ENCODE peak calls at places on chromosomes 16 and 17, in nine cellular contexts. V, X, W, Y, Q, N, M, U and P are unnamed samples.

GRCh38 chr16:14485131-14485551 is 144.9 kb downstream of the PARN start:
- DNase-seq in V (peak), U (peak), Q (no peak), N (no peak), M (no peak), X (no peak), Y (no peak), W (no peak), P (no peak)

GRCh38 chr16:59698341-59698979 is 964.3 kb upstream of the GOT2 start:
- DNase-seq in U (peak), W (no peak), N (no peak), Q (no peak), M (no peak), V (no peak), Y (no peak), X (peak), P (no peak)

GRCh38 chr17:37888881-37889280 is 35.3 kb upstream of the TBC1D3K start:
- DNase-seq in M (no peak), X (no peak), Q (no peak), U (no peak), N (no peak), V (no peak), W (no peak), Y (no peak), P (no peak)

GRCh38 chr16:54459509-54460235 is 173.1 kb upstream of the IRX3 start:
- DNase-seq in M (no peak), Q (no peak), W (no peak), V (no peak), X (no peak), U (no peak), N (no peak), Y (no peak), P (no peak)

GRCh38 chr17:74513987-74514631 is 17.2 kb downstream of the CD300LB start:
- DNase-seq in Q (peak), V (peak), N (no peak), U (peak), M (peak), X (peak), Y (no peak), W (no peak), P (no peak)

GRCh38 chr17:67891481-67892119 is 66.3 kb downstream of the BPTF start:
- DNase-seq in U (peak), Y (peak), W (peak), X (peak), Q (no peak), V (no peak), N (no peak), M (no peak), P (peak)

GRCh38 chr17:45942284-45942683 is 47.9 kb downstream of the MAPT start:
- DNase-seq in Q (peak), N (no peak), M (peak), X (no peak), W (peak), V (no peak), U (no peak), Y (peak), P (peak)

GRCh38 chr17:4365628-4366311 is 705 bp downstream of the UBE2G1 start:
- DNase-seq in Y (peak), Q (peak), M (peak), V (no peak), N (no peak), U (no peak), X (peak), W (peak), P (peak)

GRCh38 chr16:55530316-55530856 is 21.5 kb downstream of the LPCAT2 start:
- DNase-seq in M (no peak), U (no peak), Q (no peak), W (no peak), Y (no peak), X (no peak), N (no peak), V (no peak), P (no peak)

GRCh38 chr17:72516772-72517399 is 396.1 kb downstream of the SOX9 start:
- DNase-seq in W (no peak), Q (no peak), V (peak), N (no peak), Y (peak), X (no peak), M (no peak), U (no peak), P (no peak)

GRCh38 chr16:9177861-9178260 is 86.4 kb downstream of the HAPSTR1 start:
- DNase-seq in M (no peak), N (no peak), W (no peak), X (no peak), Y (no peak), U (no peak), V (no peak), Q (no peak), P (no peak)

GRCh38 chr17:66843606-66844005 is 8.7 kb downstream of the CACNG5 start:
- DNase-seq in Y (no peak), W (no peak), U (no peak), X (no peak), M (no peak), Q (peak), N (no peak), V (no peak), P (no peak)

GRCh38 chr16:5928476-5929055 is 831.0 kb upstream of the EEF2KMT start:
- DNase-seq in Q (no peak), W (no peak), U (no peak), V (no peak), Y (no peak), X (no peak), M (no peak), N (peak), P (no peak)

GRCh38 chr17:68491381-68491849 is 20.8 kb upstream of the PRKAR1A start:
- DNase-seq in X (no peak), Y (no peak), U (no peak), Q (no peak), N (no peak), V (no peak), W (peak), M (peak), P (no peak)

GRCh38 chr16:28192811-28193529 is 18.8 kb downstream of the XPO6 start:
- DNase-seq in N (no peak), U (no peak), Q (peak), M (peak), X (no peak), Y (no peak), W (peak), V (no peak), P (no peak)

GRCh38 chr16:57892041-57892440 is 78.9 kb downstream of the CNGB1 start:
- DNase-seq in U (peak), Q (no peak), W (peak), X (no peak), V (peak), N (no peak), Y (no peak), M (no peak), P (no peak)

GRCh38 chr16:66717112-66717675 is 20.7 kb upstream of the CMTM4 start:
- DNase-seq in V (peak), Q (no peak), W (peak), X (peak), N (no peak), Y (no peak), U (peak), M (peak), P (no peak)

GRCh38 chr17:19317359-19318095 is 45.0 kb downstream of the B9D1 start:
- DNase-seq in W (peak), M (peak), Y (no peak), Q (no peak), V (peak), X (peak), U (peak), N (peak), P (peak)

GRCh38 chr17:64777413-64778101 is 115.5 kb upstream of the SMURF2 start:
- DNase-seq in N (no peak), M (peak), V (no peak), Y (no peak), W (peak), U (no peak), Q (peak), X (no peak), P (peak)

GRCh38 chr16:86575754-86576557 is 2.4 kb upstream of the FOXL1 start:
- DNase-seq in N (no peak), X (peak), Q (peak), Y (no peak), W (peak), V (peak), M (peak), U (peak), P (peak)

GRCh38 chr16:4200000-4200780 is 41.7 kb downstream of the SRL start:
- DNase-seq in Q (peak), U (peak), V (peak), Y (peak), X (peak), W (peak), N (no peak), M (peak), P (peak)

GRCh38 chr16:88286301-88286923 is 96.3 kb upstream of the ZNF469 start:
- DNase-seq in N (no peak), X (no peak), W (no peak), Q (no peak), M (no peak), V (no peak), Y (no peak), U (no peak), P (no peak)

GRCh38 chr17:57902117-57902799 is 52.4 kb upstream of the MRPS23 start:
- DNase-seq in U (no peak), N (no peak), Y (no peak), W (no peak), Q (no peak), V (no peak), M (no peak), X (no peak), P (no peak)

GRCh38 chr16:80931985-80932720 is 74.5 kb downstream of the CMC2 start:
- DNase-seq in V (peak), U (peak), X (peak), N (peak), W (no peak), Y (peak), M (peak), Q (peak), P (peak)

GRCh38 chr16:84308120-84308519 is 13.4 kb downstream of the WFDC1 start:
- DNase-seq in M (peak), U (peak), W (peak), N (no peak), Q (no peak), Y (no peak), V (peak), X (peak), P (no peak)

GRCh38 chr17:4354862-4355514 is 11.5 kb downstream of the UBE2G1 start:
- DNase-seq in U (no peak), W (no peak), Q (no peak), N (no peak), V (no peak), M (no peak), X (no peak), Y (no peak), P (no peak)

GRCh38 chr16:1706386-1707192 is 594 bp downstream of the MAPK8IP3 start:
- DNase-seq in N (no peak), M (no peak), Y (no peak), Q (peak), X (no peak), V (no peak), U (peak), W (no peak), P (no peak)

GRCh38 chr17:57455063-57455914 is 199.0 kb downstream of the MSI2 start:
- DNase-seq in M (no peak), V (no peak), N (no peak), U (peak), Y (no peak), W (peak), Q (no peak), X (no peak), P (no peak)

GRCh38 chr17:66365204-66365524 is 62.8 kb downstream of the PRKCA start:
- DNase-seq in Y (no peak), X (peak), V (no peak), W (no peak), U (no peak), Q (no peak), M (no peak), N (no peak), P (no peak)

GRCh38 chr16:79613009-79613408 is 12.5 kb upstream of the MAF start:
- DNase-seq in W (no peak), M (no peak), N (no peak), Q (no peak), Y (no peak), V (no peak), X (no peak), U (no peak), P (no peak)

GRCh38 chr16:3223913-3224515 is 10.9 kb downstream of the ZNF200 start:
- DNase-seq in W (no peak), Q (no peak), N (no peak), X (peak), Y (no peak), M (no peak), U (no peak), V (no peak), P (no peak)

GRCh38 chr16:27232875-27233605 is 29.7 kb downstream of the KDM8 start:
- DNase-seq in W (no peak), U (no peak), N (no peak), Q (no peak), V (no peak), Y (peak), X (no peak), M (no peak), P (no peak)

GRCh38 chr17:69525920-69526841 is 111.7 kb downstream of the MAP2K6 start:
- DNase-seq in W (peak), V (peak), Y (peak), X (peak), Q (no peak), M (peak), U (peak), N (peak), P (peak)

GRCh38 chr17:78800132-78800931 is 18.3 kb upstream of the CYTH1 start:
- DNase-seq in Q (no peak), U (no peak), V (no peak), M (no peak), Y (no peak), X (no peak), W (no peak), N (no peak), P (no peak)
- TF ChIP-seq POLR2A in Q (no peak), U (no peak), V (no peak), M (no peak), Y (no peak), X (no peak), W (no peak), N (no peak), P (no peak)

DNA sequence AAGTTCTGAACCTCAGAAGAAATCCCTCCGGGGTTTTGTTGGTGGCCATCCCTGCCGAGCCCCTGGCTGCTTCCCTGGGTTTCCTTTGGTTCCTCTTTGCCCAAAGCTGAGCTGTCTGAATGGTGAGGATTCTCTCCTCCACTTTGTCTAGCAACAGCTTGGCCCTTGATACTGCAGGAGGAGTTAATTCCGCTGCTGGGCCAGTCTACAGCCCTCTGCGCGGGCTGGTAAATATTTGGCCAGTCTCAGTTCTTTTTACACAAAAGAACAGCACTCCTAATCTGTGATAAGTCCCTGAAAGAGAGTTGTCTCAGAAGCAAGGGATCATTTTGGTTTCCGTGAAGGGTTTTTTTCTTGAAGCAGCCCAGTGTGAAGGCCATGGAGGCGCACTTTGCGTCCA is 171.0 kb downstream of the RAB11FIP4 start:
- DNase-seq in U (no peak), X (no peak), M (no peak), W (no peak), Y (no peak), V (no peak), N (no peak), Q (no peak), P (no peak)
- H3K4me3 ChIP-seq in U (no peak), X (no peak), M (no peak), W (no peak), Y (no peak), V (peak), N (no peak), Q (no peak), P (no peak)

GRCh38 chr16:67842509-67843342 is 606 bp downstream of the THAP11 start:
- DNase-seq in Y (peak), M (peak), X (peak), U (peak), V (peak), N (no peak), W (peak), Q (peak), P (peak)
- TF ChIP-seq POLR2A in Y (no peak), M (no peak), X (no peak), U (peak), V (no peak), N (no peak), W (no peak), Q (no peak), P (no peak)

DNA sequence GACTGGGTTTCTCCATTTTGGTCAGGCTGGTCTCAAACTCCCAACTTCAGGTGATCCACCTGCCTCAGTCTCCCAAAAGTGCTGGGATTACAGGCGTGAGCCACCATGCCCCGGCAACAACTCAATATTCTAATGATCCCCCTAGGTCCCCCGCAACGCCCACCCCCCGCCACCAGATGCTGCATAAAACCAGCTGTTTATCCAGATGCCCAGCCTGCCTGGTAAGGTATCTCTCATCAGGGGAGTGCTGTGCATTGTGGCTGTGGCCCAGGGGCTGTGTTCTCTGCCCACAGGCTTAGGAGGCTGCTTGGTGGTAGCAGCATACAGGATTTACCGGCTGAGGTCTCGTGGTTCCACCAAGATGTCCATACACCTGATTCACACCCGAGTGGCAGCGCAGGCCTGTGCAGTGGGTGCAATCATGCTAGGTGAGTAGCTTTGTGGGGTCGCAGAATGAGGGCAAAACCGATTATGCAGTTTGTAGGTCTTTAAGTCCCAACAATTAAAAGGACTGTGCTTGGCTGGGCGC is 1.3 kb downstream of the HIGD1B start:
- DNase-seq in Q (no peak), U (no peak), M (no peak), N (no peak), Y (no peak), W (no peak), V (no peak), X (no peak), P (no peak)
- H3K4me3 ChIP-seq in Q (no peak), U (no peak), M (no peak), N (no peak), Y (no peak), W (no peak), V (no peak), X (no peak), P (no peak)

GRCh38 chr17:29590261-29590978 is 972 bp upstream of the GIT1 start:
- DNase-seq in N (no peak), V (no peak), W (no peak), Y (no peak), X (no peak), U (peak), M (no peak), Q (no peak), P (peak)

GRCh38 chr17:29592850-29593545 is at the start of gene ANKRD13B:
- DNase-seq in X (no peak), W (no peak), Y (no peak), N (no peak), U (no peak), Q (peak), V (no peak), M (peak), P (peak)

GRCh38 chr17:29590979-29591736 is 1.7 kb upstream of the GIT1 start:
- DNase-seq in V (peak), X (no peak), W (no peak), N (no peak), U (peak), M (peak), Y (no peak), Q (peak), P (peak)

GRCh38 chr17:29593546-29594440 is 861 bp downstream of the ANKRD13B start:
- DNase-seq in N (no peak), W (no peak), M (peak), Y (no peak), V (no peak), X (no peak), Q (no peak), U (peak), P (peak)

GRCh38 chr17:29591737-29592624 is 951 bp upstream of the ANKRD13B start:
- DNase-seq in W (peak), Q (peak), M (peak), N (no peak), Y (peak), V (peak), X (peak), U (peak), P (peak)
- TF ChIP-seq POLR2A in W (no peak), Q (no peak), M (peak), N (no peak), Y (peak), V (no peak), X (no peak), U (no peak), P (peak)

GRCh38 chr16:65118866-65119265 is 3.0 kb downstream of the CDH11 start:
- DNase-seq in N (no peak), V (no peak), Q (no peak), M (no peak), W (no peak), Y (no peak), X (peak), U (peak), P (no peak)
- H3K4me3 ChIP-seq in N (no peak), V (no peak), Q (no peak), M (no peak), W (no peak), Y (no peak), X (peak), U (peak), P (no peak)

GRCh38 chr17:77124192-77124908 is 16.4 kb upstream of the SEC14L1 start:
- DNase-seq in V (no peak), Y (peak), Q (no peak), X (peak), M (no peak), N (no peak), U (peak), W (peak), P (no peak)
- TF ChIP-seq POLR2A in V (no peak), Y (no peak), Q (no peak), X (peak), M (peak), N (no peak), U (no peak), W (no peak), P (no peak)